ENCODE peak calls at places on chromosome 16, in five cellular contexts. R is uterus; S is mammary epithelial cell; J is CD8-positive, alpha-beta T cell; A is GM12878. X is an unnamed sample. For H3K36me3, the result is how much of the 10 kb centered on the place peaks cover.

GRCh38 chr16:67922740-67923139 is 8.9 kb downstream of the CTRL start:
- DNase-seq in R (no peak), S (no peak), J (no peak), A (no peak), X (no peak)

GRCh38 chr16:28486266-28486665 is 5.6 kb downstream of the CLN3 start:
- DNase-seq in R (no peak), S (no peak), J (no peak), A (no peak), X (no peak)

GRCh38 chr16:55703003-55704001 is 47.5 kb downstream of the SLC6A2 start:
- DNase-seq in R (no peak), S (peak), J (no peak), A (no peak), X (no peak)

GRCh38 chr16:51674615-51675014 is 523.5 kb upstream of the SALL1 start:
- DNase-seq in R (no peak), S (no peak), J (no peak), A (no peak), X (no peak)

GRCh38 chr16:3171181-3171854 is 16.7 kb upstream of the OR1F1 start:
- DNase-seq in R (no peak), S (no peak), J (peak), A (no peak), X (no peak)

GRCh38 chr16:528111-529011 is 849 bp downstream of the CAPN15 start:
- DNase-seq in R (no peak), S (peak), J (peak), A (no peak), X (peak)

GRCh38 chr16:57446530-57447141 is 549 bp downstream of the CIAPIN1 start:
- DNase-seq in R (peak), S (peak), J (peak), A (no peak), X (no peak)

GRCh38 chr16:83899272-83899897 is 470 bp downstream of the MLYCD start:
- DNase-seq in R (peak), S (peak), J (peak), A (no peak), X (peak)

GRCh38 chr16:58733248-58733670 is 857 bp downstream of the GOT2 start:
- DNase-seq in R (no peak), S (no peak), J (no peak), A (no peak), X (no peak)

GRCh38 chr16:17459903-17460521 is 10.7 kb downstream of the XYLT1 start:
- DNase-seq in R (peak), S (no peak), J (no peak), A (no peak), X (peak)

GRCh38 chr16:24499193-24499814 is 40.1 kb upstream of the RBBP6 start:
- DNase-seq in R (no peak), S (peak), J (no peak), A (no peak), X (no peak)

GRCh38 chr16:23514381-23515152 is 4.3 kb upstream of the GGA2 start:
- DNase-seq in R (no peak), S (no peak), J (peak), A (no peak), X (no peak)

GRCh38 chr16:23518435-23518891 is 8.2 kb upstream of the GGA2 start:
- DNase-seq in R (no peak), S (no peak), J (no peak), A (no peak), X (peak)

GRCh38 chr16:65617421-65617820 is 495.6 kb upstream of the CDH11 start:
- DNase-seq in R (no peak), S (no peak), J (no peak), A (no peak), X (no peak)

GRCh38 chr16:4909825-4910224 is 27.1 kb downstream of the PPL start:
- DNase-seq in R (no peak), S (no peak), J (no peak), A (no peak), X (no peak)

GRCh38 chr16:27717726-27718125 is 167.8 kb downstream of the KATNIP start:
- DNase-seq in R (no peak), S (no peak), J (no peak), A (no peak), X (no peak)

GRCh38 chr16:56268799-56269198 is 77.5 kb downstream of the GNAO1 start:
- DNase-seq in R (no peak), S (no peak), J (no peak), A (no peak), X (no peak)

GRCh38 chr16:67370686-67371085 is 22.6 kb downstream of the TPPP3 start:
- DNase-seq in R (no peak), S (no peak), J (no peak), A (no peak), X (no peak)

GRCh38 chr16:4404247-4404966 is 12.0 kb downstream of the CORO7 start:
- DNase-seq in R (peak), S (no peak), J (peak), A (no peak), X (no peak)

GRCh38 chr16:67990018-67990386 is 9.3 kb downstream of the DPEP2 start:
- DNase-seq in R (no peak), S (no peak), J (no peak), A (no peak), X (no peak)

GRCh38 chr16:74216319-74216718 is 80.3 kb upstream of the PSMD7 start:
- DNase-seq in R (no peak), S (no peak), J (no peak), A (no peak), X (no peak)

GRCh38 chr16:52914428-52914827 is 138.3 kb downstream of the CHD9NB start:
- DNase-seq in R (no peak), S (no peak), J (no peak), A (no peak), X (no peak)

GRCh38 chr16:83137326-83137770 is 510.6 kb downstream of the CDH13 start:
- DNase-seq in R (peak), S (peak), J (no peak), A (no peak), X (no peak)

GRCh38 chr16:23587726-23588125 is 8.4 kb downstream of the NDUFAB1 start:
- DNase-seq in R (no peak), S (no peak), J (no peak), A (no peak), X (no peak)

GRCh38 chr16:55773859-55774549 is 58.9 kb downstream of the CES1 start:
- DNase-seq in R (no peak), S (peak), J (no peak), A (no peak), X (no peak)

GRCh38 chr16:24984903-24985675 is 30.1 kb downstream of the ARHGAP17 start:
- DNase-seq in R (no peak), S (no peak), J (no peak), A (no peak), X (no peak)

DNA sequence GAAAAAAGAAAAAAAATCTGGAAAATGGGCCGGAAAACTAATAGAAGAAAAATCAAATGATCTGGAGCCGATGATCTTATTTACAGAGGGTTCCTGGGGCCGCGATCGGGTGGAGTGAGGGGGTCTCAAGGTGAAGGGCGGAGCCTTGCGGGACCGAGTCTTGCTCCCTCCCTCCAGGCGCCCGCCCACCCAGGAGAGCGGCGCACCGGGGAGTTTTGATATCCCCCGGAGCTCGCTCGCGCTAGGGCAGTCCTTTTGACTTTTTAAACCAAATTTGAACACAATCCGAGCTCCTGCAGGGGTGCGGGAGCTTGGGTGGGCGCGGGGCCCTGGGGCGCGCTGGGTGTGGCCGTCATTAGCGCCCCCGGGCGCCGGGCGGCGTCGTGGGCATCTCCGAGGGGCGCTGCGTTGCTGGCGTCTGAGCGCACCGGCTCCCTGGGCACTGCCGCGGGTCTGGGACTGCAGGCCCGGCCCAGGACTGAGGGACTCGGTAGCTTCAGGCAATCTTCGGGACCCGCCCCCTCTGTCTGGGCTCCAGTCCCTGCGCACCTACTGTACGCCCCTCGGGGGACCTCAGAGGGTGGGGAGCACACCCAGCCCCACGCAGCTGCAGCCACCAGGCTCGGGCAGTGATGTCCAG is 10.9 kb downstream of the MAF start:
- DNase-seq in R (peak), S (no peak), J (no peak), A (no peak), X (no peak)
- TF ChIP-seq CTCF in R (no peak), S (no peak), J (no peak), A (no peak), X (no peak)

GRCh38 chr16:2037115-2037514 is 10.4 kb downstream of the NHERF2 start:
- DNase-seq in R (no peak), S (no peak), J (no peak), A (no peak), X (no peak)
- H3K4me3 ChIP-seq in R (no peak), S (no peak), J (no peak), A (no peak), X (no peak)

DNA sequence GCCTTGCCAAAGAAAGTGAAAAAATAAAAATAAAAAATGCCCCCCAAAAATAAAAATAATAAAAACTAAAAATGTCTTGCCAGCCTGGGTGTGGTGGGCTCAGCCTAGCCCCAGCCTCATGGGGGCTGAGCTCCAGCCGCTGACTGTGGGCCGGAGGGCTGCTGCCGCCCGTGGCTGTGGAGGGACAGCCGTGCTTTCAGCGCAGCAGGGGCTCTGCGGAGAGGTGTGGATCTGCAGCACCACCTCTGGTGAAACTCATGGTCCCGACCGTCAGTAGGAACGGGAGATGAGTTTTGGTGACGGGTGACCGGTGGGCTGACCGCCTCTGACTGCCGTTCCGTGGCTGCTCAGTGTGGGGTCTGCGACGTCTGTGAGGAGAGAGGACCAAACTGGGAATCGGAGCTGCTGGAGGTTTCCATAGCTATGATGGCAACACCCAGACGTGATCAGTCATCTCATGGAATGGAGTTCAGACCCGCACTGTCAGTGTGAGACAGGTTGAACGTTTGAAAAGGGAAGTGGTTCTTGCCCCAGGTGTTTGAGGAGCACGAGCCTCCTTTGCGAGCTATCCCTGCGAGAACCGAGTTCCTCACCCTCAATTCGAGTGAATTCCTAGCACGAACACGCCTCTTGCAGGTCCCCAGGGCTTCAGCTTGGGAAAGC is 12.0 kb upstream of the RPL13 start:
- DNase-seq in R (no peak), S (no peak), J (no peak), A (no peak), X (no peak)
- H3K36me3 ChIP-seq in R (under half), S (under half), J (under half), A (under half), X (under half)

GRCh38 chr16:85917012-85917411 is 18.1 kb downstream of the IRF8 start:
- DNase-seq in R (no peak), S (no peak), J (no peak), A (no peak), X (no peak)
- TF ChIP-seq CTCF in R (no peak), S (no peak), J (no peak), A (peak), X (peak)

DNA sequence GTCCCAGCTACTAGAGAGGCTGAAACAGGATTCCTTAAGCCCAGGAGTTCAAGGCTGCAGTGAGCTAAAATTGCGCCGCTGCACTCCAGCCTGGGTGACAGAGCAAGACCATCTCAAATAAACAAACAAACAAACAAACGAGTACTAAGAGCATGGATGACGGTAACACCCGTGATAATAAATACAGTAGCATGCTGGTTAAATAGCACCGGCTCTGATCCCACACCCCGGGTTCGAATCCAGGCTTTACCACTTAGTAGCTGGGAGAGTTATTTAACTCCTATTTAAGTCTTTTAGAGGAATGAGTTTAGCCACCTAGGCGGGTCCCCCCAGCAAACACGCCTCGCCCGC is 302 bp upstream of the METTL22 start:
- DNase-seq in R (no peak), S (no peak), J (no peak), A (no peak), X (no peak)
- H3K4me3 ChIP-seq in R (peak), S (peak), J (peak), A (peak), X (peak)

GRCh38 chr16:8907096-8907495 is 24.9 kb downstream of the LITAFD start:
- DNase-seq in R (no peak), S (no peak), J (no peak), A (no peak), X (no peak)
- H3K36me3 ChIP-seq in R (under half), S (under half), J (half or more), A (under half), X (under half)

GRCh38 chr16:30358990-30359870 is 4.1 kb upstream of the CD2BP2 start:
- DNase-seq in R (no peak), S (no peak), J (no peak), A (no peak), X (no peak)
- TF ChIP-seq CTCF in R (no peak), S (no peak), J (no peak), A (no peak), X (no peak)

DNA sequence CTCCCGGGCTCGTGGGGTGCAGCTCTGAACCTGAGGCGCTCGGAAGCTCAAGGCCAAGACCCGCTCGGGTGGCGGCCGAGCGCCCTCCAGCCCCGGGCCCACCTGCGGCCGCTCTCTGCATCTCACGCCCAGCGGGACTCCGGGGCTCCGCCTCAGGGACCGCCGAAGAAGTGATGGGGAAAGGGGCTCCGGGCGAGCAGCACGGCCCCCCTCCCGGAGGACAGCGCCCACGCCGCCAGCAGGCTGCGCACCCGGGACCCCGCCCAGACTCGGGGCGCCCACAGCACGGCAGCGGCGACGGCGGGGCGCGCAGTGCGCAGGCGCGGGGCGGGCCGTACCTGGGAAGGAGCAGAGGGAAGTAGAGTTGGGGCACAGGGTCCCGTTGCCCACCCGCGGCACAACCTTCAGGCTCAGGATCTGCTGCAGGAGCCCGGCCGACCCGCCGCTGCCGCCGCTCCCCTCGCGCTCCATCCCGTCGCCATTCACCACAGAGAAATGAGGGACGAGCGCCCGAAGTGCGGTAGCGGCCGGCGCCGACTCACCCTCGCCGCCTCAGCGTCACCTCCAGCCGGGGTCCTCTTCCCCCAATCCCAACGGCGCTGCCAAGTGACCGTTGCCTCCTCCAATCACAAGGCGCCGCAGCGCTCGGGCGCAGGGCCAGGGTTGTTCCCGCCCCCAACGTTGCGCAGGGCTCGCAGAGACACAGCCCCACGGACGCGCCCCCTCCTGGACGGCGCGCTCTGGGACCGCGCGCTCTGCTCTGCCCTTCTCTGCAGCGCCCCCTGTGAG is at the start of gene TMEM170A:
- DNase-seq in R (peak), S (peak), J (peak), A (peak), X (peak)
- H3K4me3 ChIP-seq in R (peak), S (peak), J (peak), A (peak), X (peak)

GRCh38 chr16:88943741-88944140 is 33.3 kb downstream of the CBFA2T3 start:
- DNase-seq in R (no peak), S (no peak), J (no peak), A (no peak), X (no peak)
- H3K36me3 ChIP-seq in R (under half), S (under half), J (under half), A (under half), X (under half)